ENCODE peak calls at places on chromosomes 5 and 9, in eight cellular contexts. L, K, M, J, W, D, B and N are unnamed samples.

GRCh38 chr9:98210435-98210834 is 18.0 kb upstream of the CORO2A start:
- DNase-seq in M (no peak), W (no peak), L (no peak), B (no peak), K (no peak), J (no peak), D (no peak), N (no peak)

GRCh38 chr5:87300744-87301143 is 33.1 kb downstream of the RASA1 start:
- DNase-seq in B (peak), M (no peak), W (no peak), L (no peak), K (no peak), J (peak), D (no peak), N (no peak)

GRCh38 chr5:52786937-52787599 is 648 bp upstream of the ITGA1 start:
- DNase-seq in B (no peak), W (no peak), L (no peak), M (no peak), J (no peak), K (no peak), D (no peak), N (no peak)

GRCh38 chr5:5886812-5887486 is 464.5 kb downstream of the ICE1 start:
- DNase-seq in M (no peak), L (peak), B (no peak), D (no peak), J (no peak), K (no peak), W (peak), N (no peak)

GRCh38 chr5:163460562-163461176 is at the start of gene HMMR:
- DNase-seq in D (no peak), M (no peak), K (no peak), J (no peak), B (no peak), W (no peak), L (peak), N (no peak)

GRCh38 chr5:123000731-123001130 is 35.8 kb downstream of the PPIC start:
- DNase-seq in K (no peak), M (no peak), J (no peak), L (no peak), B (no peak), D (no peak), W (no peak), N (no peak)

GRCh38 chr5:159899067-159900049 is 16.9 kb upstream of the ADRA1B start:
- DNase-seq in K (no peak), B (peak), D (no peak), J (peak), L (no peak), W (no peak), M (no peak), N (no peak)

GRCh38 chr9:73081979-73082657 is 69.5 kb upstream of the ANXA1 start:
- DNase-seq in W (peak), M (no peak), B (peak), K (no peak), J (peak), D (no peak), L (no peak), N (no peak)

GRCh38 chr5:179733764-179734126 is 1.1 kb downstream of the MAML1 start:
- DNase-seq in B (no peak), M (no peak), D (no peak), J (no peak), W (no peak), K (no peak), L (no peak), N (no peak)

GRCh38 chr5:140223567-140223966 is 48.6 kb downstream of the CYSTM1 start:
- DNase-seq in B (no peak), K (no peak), M (no peak), W (no peak), D (no peak), L (no peak), J (no peak), N (no peak)

GRCh38 chr9:87678650-87679355 is 47.1 kb upstream of the CTSL start:
- DNase-seq in K (no peak), D (peak), W (peak), L (peak), B (peak), J (peak), M (peak), N (no peak)

GRCh38 chr5:112083623-112084022 is 326.6 kb upstream of the NREP start:
- DNase-seq in L (no peak), D (no peak), B (no peak), J (no peak), W (no peak), K (no peak), M (no peak), N (no peak)

GRCh38 chr5:10648806-10649517 is 85.1 kb downstream of the ANKRD33B start:
- DNase-seq in J (no peak), D (no peak), B (no peak), L (no peak), W (no peak), K (no peak), M (peak), N (no peak)

GRCh38 chr9:118929317-118929716 is 439.9 kb downstream of the BRINP1 start:
- DNase-seq in J (no peak), W (no peak), M (no peak), K (no peak), B (peak), D (no peak), L (no peak), N (no peak)